ENCODE peak calls at places on chromosome 22, in six cellular contexts. One of them, this sample, is unnamed.

GRCh38 chr22:35172452-35172851 is 84.8 kb upstream of the HMGXB4 start:
- DNase-seq in IMR-90: no peak
- DNase-seq in neuronal stem cell: no peak
- DNase-seq in mesenchymal stem cell: no peak
- DNase-seq in H1: no peak
- DNase-seq in H9: no peak
- DNase-seq in this sample: no peak

GRCh38 chr22:19730662-19731360 is 7.5 kb downstream of the GP1BB start:
- DNase-seq in neuronal stem cell: peak; percentile 79
- DNase-seq in mesenchymal stem cell: peak; percentile 72
- DNase-seq in IMR-90: peak; percentile 67
- DNase-seq in H1: peak; percentile 97
- DNase-seq in H9: peak; percentile 84
- DNase-seq in this sample: peak; percentile 66

GRCh38 chr22:43183496-43184263 is 3.3 kb downstream of the TTLL12 start:
- DNase-seq in H1: no peak
- DNase-seq in mesenchymal stem cell: peak; percentile 84
- DNase-seq in neuronal stem cell: no peak
- DNase-seq in IMR-90: peak; percentile 64
- DNase-seq in H9: no peak
- DNase-seq in this sample: no peak

GRCh38 chr22:38782402-38783094 is 11.4 kb downstream of the DNAL4 start:
- DNase-seq in IMR-90: peak; percentile 38
- DNase-seq in mesenchymal stem cell: no peak
- DNase-seq in H9: no peak
- DNase-seq in neuronal stem cell: no peak
- DNase-seq in H1: no peak
- DNase-seq in this sample: peak; percentile 23

GRCh38 chr22:34414467-34415440 is 494.5 kb upstream of the LARGE1 start:
- DNase-seq in H1: peak; percentile 77
- DNase-seq in H9: peak; percentile 90
- DNase-seq in IMR-90: no peak
- DNase-seq in neuronal stem cell: peak; percentile 87
- DNase-seq in mesenchymal stem cell: no peak
- DNase-seq in this sample: peak; percentile 98

GRCh38 chr22:18978506-18978905 is 42.4 kb upstream of the PRODH start:
- DNase-seq in H1: no peak
- DNase-seq in H9: no peak
- DNase-seq in neuronal stem cell: no peak
- DNase-seq in IMR-90: no peak
- DNase-seq in mesenchymal stem cell: no peak
- DNase-seq in this sample: no peak

GRCh38 chr22:42624551-42625106 is 9.9 kb upstream of the POLDIP3 start:
- DNase-seq in H9: no peak
- DNase-seq in neuronal stem cell: no peak
- DNase-seq in IMR-90: no peak
- DNase-seq in mesenchymal stem cell: no peak
- DNase-seq in H1: no peak
- DNase-seq in this sample: no peak

GRCh38 chr22:32843300-32843699 is 41.8 kb downstream of the TIMP3 start:
- DNase-seq in mesenchymal stem cell: no peak
- DNase-seq in IMR-90: no peak
- DNase-seq in neuronal stem cell: no peak
- DNase-seq in H9: no peak
- DNase-seq in H1: no peak
- DNase-seq in this sample: no peak

GRCh38 chr22:38824587-38824986 is 19.2 kb downstream of the NPTXR start:
- DNase-seq in neuronal stem cell: peak; percentile 87
- DNase-seq in IMR-90: peak; percentile 75
- DNase-seq in H9: peak; percentile 88
- DNase-seq in H1: peak; percentile 88
- DNase-seq in mesenchymal stem cell: peak; percentile 85
- DNase-seq in this sample: peak; percentile 94

GRCh38 chr22:39959640-39960447 is at the start of gene TMA7B:
- DNase-seq in H1: no peak
- DNase-seq in neuronal stem cell: no peak
- DNase-seq in IMR-90: peak; percentile 75
- DNase-seq in mesenchymal stem cell: peak; percentile 86
- DNase-seq in H9: peak; percentile 74
- DNase-seq in this sample: peak; percentile 86

GRCh38 chr22:32208681-32209080 is 3.8 kb upstream of the RFPL2 start:
- DNase-seq in H1: no peak
- DNase-seq in H9: no peak
- DNase-seq in mesenchymal stem cell: no peak
- DNase-seq in IMR-90: no peak
- DNase-seq in neuronal stem cell: no peak
- DNase-seq in this sample: no peak

GRCh38 chr22:36352775-36353507 is 34.8 kb downstream of the MYH9 start:
- DNase-seq in H1: no peak
- DNase-seq in neuronal stem cell: no peak
- DNase-seq in H9: no peak
- DNase-seq in mesenchymal stem cell: no peak
- DNase-seq in IMR-90: peak; percentile 95
- DNase-seq in this sample: no peak

GRCh38 chr22:38257170-38257569 is 15.6 kb downstream of the TMEM184B start:
- DNase-seq in IMR-90: peak; percentile 81
- DNase-seq in mesenchymal stem cell: peak; percentile 75
- DNase-seq in H1: no peak
- DNase-seq in H9: no peak
- DNase-seq in neuronal stem cell: no peak
- DNase-seq in this sample: no peak

GRCh38 chr22:19745155-19746133 is 15.1 kb upstream of the TBX1 start:
- DNase-seq in neuronal stem cell: no peak
- DNase-seq in H1: no peak
- DNase-seq in mesenchymal stem cell: no peak
- DNase-seq in H9: no peak
- DNase-seq in IMR-90: no peak
- DNase-seq in this sample: peak; percentile 72

GRCh38 chr22:38788417-38788816 is 5.5 kb downstream of the DNAL4 start:
- DNase-seq in H1: no peak
- DNase-seq in mesenchymal stem cell: peak; percentile 96
- DNase-seq in H9: no peak
- DNase-seq in IMR-90: peak; percentile 96
- DNase-seq in neuronal stem cell: no peak
- DNase-seq in this sample: no peak

GRCh38 chr22:36021649-36022048 is 7.0 kb downstream of the RBFOX2 start:
- DNase-seq in H1: no peak
- DNase-seq in IMR-90: no peak
- DNase-seq in H9: no peak
- DNase-seq in neuronal stem cell: no peak
- DNase-seq in mesenchymal stem cell: no peak
- DNase-seq in this sample: no peak

GRCh38 chr22:19912236-19912999 is 29.2 kb upstream of the COMT start:
- DNase-seq in neuronal stem cell: no peak
- DNase-seq in H1: peak; percentile 55
- DNase-seq in mesenchymal stem cell: no peak
- DNase-seq in H9: peak; percentile 52
- DNase-seq in IMR-90: no peak
- DNase-seq in this sample: no peak

GRCh38 chr22:42064629-42065028 is 6.0 kb downstream of the NAGA start:
- DNase-seq in H9: no peak
- DNase-seq in mesenchymal stem cell: no peak
- DNase-seq in neuronal stem cell: no peak
- DNase-seq in H1: peak; percentile 11
- DNase-seq in IMR-90: no peak
- DNase-seq in this sample: no peak

GRCh38 chr22:17907731-17908051 is 116.7 kb downstream of the MICAL3 start:
- DNase-seq in IMR-90: no peak
- DNase-seq in neuronal stem cell: no peak
- DNase-seq in H9: no peak
- DNase-seq in H1: no peak
- DNase-seq in mesenchymal stem cell: no peak
- DNase-seq in this sample: no peak

GRCh38 chr22:35454416-35455054 is 54.6 kb downstream of the MCM5 start:
- DNase-seq in neuronal stem cell: no peak
- DNase-seq in IMR-90: no peak
- DNase-seq in mesenchymal stem cell: no peak
- DNase-seq in H1: no peak
- DNase-seq in H9: no peak
- DNase-seq in this sample: peak; percentile 37

GRCh38 chr22:43152355-43153071 is 1.2 kb downstream of the TSPO start:
- DNase-seq in H1: peak; percentile 65
- DNase-seq in H9: no peak
- DNase-seq in IMR-90: peak; percentile 22
- DNase-seq in neuronal stem cell: no peak
- DNase-seq in mesenchymal stem cell: peak; percentile 55
- DNase-seq in this sample: peak; percentile 11

GRCh38 chr22:42800731-42801536 is 56.1 kb downstream of the ARFGAP3 start:
- DNase-seq in IMR-90: no peak
- DNase-seq in H9: no peak
- DNase-seq in mesenchymal stem cell: no peak
- DNase-seq in H1: no peak
- DNase-seq in neuronal stem cell: no peak
- DNase-seq in this sample: peak; percentile 83

GRCh38 chr22:43113516-43114251 is 3.1 kb downstream of the BIK start:
- DNase-seq in IMR-90: no peak
- DNase-seq in neuronal stem cell: no peak
- DNase-seq in H9: no peak
- DNase-seq in mesenchymal stem cell: no peak
- DNase-seq in H1: no peak
- DNase-seq in this sample: no peak

GRCh38 chr22:43185860-43186261 is 1.1 kb downstream of the TTLL12 start:
- DNase-seq in mesenchymal stem cell: peak; percentile 52
- DNase-seq in IMR-90: peak; percentile 23
- DNase-seq in H1: no peak
- DNase-seq in H9: no peak
- DNase-seq in neuronal stem cell: no peak
- DNase-seq in this sample: peak; percentile 14

GRCh38 chr22:42039271-42039670 is 31.3 kb downstream of the NAGA start:
- DNase-seq in mesenchymal stem cell: no peak
- DNase-seq in H1: no peak
- DNase-seq in IMR-90: peak; percentile 18
- DNase-seq in H9: no peak
- DNase-seq in neuronal stem cell: no peak
- DNase-seq in this sample: no peak

GRCh38 chr22:40920526-40920925 is 30.7 kb upstream of the RBX1 start:
- DNase-seq in H9: no peak
- DNase-seq in mesenchymal stem cell: peak; percentile 20
- DNase-seq in IMR-90: peak; percentile 6
- DNase-seq in H1: no peak
- DNase-seq in neuronal stem cell: no peak
- DNase-seq in this sample: no peak

GRCh38 chr22:34390400-34390799 is 470.1 kb upstream of the LARGE1 start:
- DNase-seq in IMR-90: no peak
- DNase-seq in H9: peak; percentile 55
- DNase-seq in neuronal stem cell: no peak
- DNase-seq in mesenchymal stem cell: no peak
- DNase-seq in H1: peak; percentile 46
- DNase-seq in this sample: peak; percentile 26

GRCh38 chr22:23534851-23535717 is 45.0 kb downstream of the IGLL1 start:
- DNase-seq in IMR-90: no peak
- DNase-seq in neuronal stem cell: no peak
- DNase-seq in H9: peak; percentile 31
- DNase-seq in H1: no peak
- DNase-seq in mesenchymal stem cell: no peak
- DNase-seq in this sample: no peak

GRCh38 chr22:43131773-43132501 is 11.3 kb downstream of the MCAT start:
- DNase-seq in IMR-90: no peak
- DNase-seq in H1: no peak
- DNase-seq in H9: no peak
- DNase-seq in mesenchymal stem cell: no peak
- DNase-seq in neuronal stem cell: no peak
- DNase-seq in this sample: no peak

GRCh38 chr22:41565403-41566054 is 4.7 kb downstream of the CSDC2 start:
- DNase-seq in neuronal stem cell: no peak
- DNase-seq in IMR-90: peak; percentile 89
- DNase-seq in H1: no peak
- DNase-seq in H9: peak; percentile 50
- DNase-seq in mesenchymal stem cell: peak; percentile 89
- DNase-seq in this sample: peak; percentile 83

GRCh38 chr22:46395145-46395544 is 59.6 kb downstream of the TRMU start:
- DNase-seq in H9: no peak
- DNase-seq in H1: no peak
- DNase-seq in mesenchymal stem cell: no peak
- DNase-seq in IMR-90: no peak
- DNase-seq in neuronal stem cell: no peak
- DNase-seq in this sample: no peak
- H2BK15ac ChIP-seq in H9: no peak overlapping the region
- H2BK15ac ChIP-seq in H1: no peak overlapping the region
- H2BK15ac ChIP-seq in mesenchymal stem cell: no peak overlapping the region
- H2BK15ac ChIP-seq in IMR-90: no peak overlapping the region
- H2BK15ac ChIP-seq in neuronal stem cell: no peak overlapping the region
- H2BK15ac ChIP-seq in this sample: no peak overlapping the region

DNA sequence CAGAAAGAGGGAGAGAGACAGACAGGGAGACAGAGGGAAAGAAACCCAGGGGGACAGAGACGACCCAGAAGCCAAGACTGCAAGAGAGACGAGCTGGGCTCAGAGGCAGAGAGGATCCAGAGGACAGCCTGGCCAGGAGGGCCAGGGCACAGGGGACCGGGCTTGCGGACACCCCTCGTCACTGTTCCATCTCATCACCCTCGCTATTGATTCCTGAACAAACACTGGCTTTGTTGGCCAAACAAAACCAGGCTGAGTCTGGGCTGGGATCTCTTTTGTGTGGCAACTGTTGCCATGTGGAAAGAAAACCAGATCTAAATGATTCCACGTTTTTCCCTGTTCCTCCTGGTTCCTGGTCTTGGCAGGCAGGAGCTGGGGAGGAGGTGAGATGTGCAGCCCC is 339.4 kb downstream of the MN1 start:
- DNase-seq in neuronal stem cell: peak; percentile 70
- DNase-seq in H9: no peak
- DNase-seq in IMR-90: no peak
- DNase-seq in H1: no peak
- DNase-seq in mesenchymal stem cell: no peak
- DNase-seq in this sample: peak; percentile 26
- H2BK120ac ChIP-seq in neuronal stem cell: no peak overlapping the region
- H2BK120ac ChIP-seq in H9: no peak overlapping the region
- H2BK120ac ChIP-seq in IMR-90: peak overlapping the region; percentile 98
- H2BK120ac ChIP-seq in H1: peak overlapping the region; percentile 19
- H2BK120ac ChIP-seq in mesenchymal stem cell: no peak overlapping the region
- H2BK120ac ChIP-seq in this sample: no peak overlapping the region

GRCh38 chr22:44194569-44194968 is 13.8 kb downstream of the PARVG start:
- DNase-seq in H9: no peak
- DNase-seq in neuronal stem cell: no peak
- DNase-seq in mesenchymal stem cell: no peak
- DNase-seq in H1: no peak
- DNase-seq in IMR-90: no peak
- DNase-seq in this sample: no peak
- H2BK15ac ChIP-seq in H9: no peak overlapping the region
- H2BK15ac ChIP-seq in neuronal stem cell: no peak overlapping the region
- H2BK15ac ChIP-seq in mesenchymal stem cell: no peak overlapping the region
- H2BK15ac ChIP-seq in H1: no peak overlapping the region
- H2BK15ac ChIP-seq in IMR-90: no peak overlapping the region
- H2BK15ac ChIP-seq in this sample: no peak overlapping the region

DNA sequence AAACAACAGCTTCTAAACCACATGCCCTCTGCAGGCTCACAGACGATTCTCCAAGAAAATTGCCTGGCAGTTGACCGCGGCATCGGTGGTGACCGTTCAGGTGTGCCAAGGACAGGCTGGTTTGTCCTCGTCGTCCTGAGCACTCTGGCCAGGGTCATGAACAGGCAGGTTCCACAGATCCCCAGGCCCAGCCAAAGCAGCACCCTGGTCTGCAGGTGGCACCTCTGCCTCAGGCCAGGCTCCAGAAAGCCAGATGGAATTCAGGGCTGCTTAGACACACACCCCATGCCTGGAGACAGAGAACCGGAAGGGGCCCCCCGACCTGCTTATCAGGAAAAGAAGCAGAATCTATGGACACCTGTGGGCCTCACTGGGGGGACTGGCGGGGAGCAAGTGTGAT is 338.7 kb downstream of the BRD1 start:
- DNase-seq in neuronal stem cell: no peak
- DNase-seq in mesenchymal stem cell: no peak
- DNase-seq in H1: no peak
- DNase-seq in H9: no peak
- DNase-seq in IMR-90: no peak
- DNase-seq in this sample: no peak
- H2BK120ac ChIP-seq in neuronal stem cell: no peak overlapping the region
- H2BK120ac ChIP-seq in mesenchymal stem cell: no peak overlapping the region
- H2BK120ac ChIP-seq in H1: no peak overlapping the region
- H2BK120ac ChIP-seq in H9: no peak overlapping the region
- H2BK120ac ChIP-seq in IMR-90: no peak overlapping the region
- H2BK120ac ChIP-seq in this sample: no peak overlapping the region